ENCODE peak calls at places on chromosomes 7 and 10, in six cellular contexts. One of them, this sample, is unnamed.

GRCh38 chr10:79070091-79070610 is 1.4 kb downstream of the ZMIZ1 start:
- DNase-seq in SK-N-SH: peak
- DNase-seq in HepG2: no peak
- DNase-seq in GM12878: no peak
- DNase-seq in H1: no peak
- DNase-seq in K562: peak
- DNase-seq in this sample: no peak

GRCh38 chr7:124074007-124074406 is 41.1 kb upstream of the TMEM229A start:
- DNase-seq in SK-N-SH: peak
- DNase-seq in HepG2: no peak
- DNase-seq in GM12878: no peak
- DNase-seq in K562: no peak
- DNase-seq in H1: no peak
- DNase-seq in this sample: no peak

GRCh38 chr10:103295391-103296044 is 18.6 kb downstream of the INA start:
- DNase-seq in SK-N-SH: no peak
- DNase-seq in HepG2: no peak
- DNase-seq in GM12878: no peak
- DNase-seq in K562: no peak
- DNase-seq in H1: no peak
- DNase-seq in this sample: no peak

GRCh38 chr10:62323751-62324150 is 50.4 kb upstream of the ZNF365 start:
- DNase-seq in SK-N-SH: no peak
- DNase-seq in GM12878: no peak
- DNase-seq in H1: no peak
- DNase-seq in K562: no peak
- DNase-seq in HepG2: no peak
- DNase-seq in this sample: no peak

GRCh38 chr7:152574892-152575511 is 100.9 kb downstream of the XRCC2 start:
- DNase-seq in HepG2: no peak
- DNase-seq in K562: no peak
- DNase-seq in H1: no peak
- DNase-seq in SK-N-SH: no peak
- DNase-seq in GM12878: peak
- DNase-seq in this sample: no peak

GRCh38 chr7:17369686-17370426 is 71.4 kb downstream of the AHR start:
- DNase-seq in K562: no peak
- DNase-seq in GM12878: no peak
- DNase-seq in HepG2: peak
- DNase-seq in H1: no peak
- DNase-seq in SK-N-SH: no peak
- DNase-seq in this sample: peak

GRCh38 chr10:112956631-112957350 is 6.7 kb downstream of the TCF7L2 start:
- DNase-seq in HepG2: no peak
- DNase-seq in H1: no peak
- DNase-seq in K562: no peak
- DNase-seq in SK-N-SH: no peak
- DNase-seq in GM12878: no peak
- DNase-seq in this sample: no peak

GRCh38 chr10:78393094-78393493 is 359.4 kb downstream of the RPS24 start:
- DNase-seq in H1: no peak
- DNase-seq in K562: no peak
- DNase-seq in SK-N-SH: no peak
- DNase-seq in GM12878: no peak
- DNase-seq in HepG2: no peak
- DNase-seq in this sample: no peak

GRCh38 chr7:93374345-93374940 is 142.3 kb downstream of the VPS50 start:
- DNase-seq in GM12878: no peak
- DNase-seq in SK-N-SH: peak
- DNase-seq in HepG2: peak
- DNase-seq in H1: no peak
- DNase-seq in K562: peak
- DNase-seq in this sample: no peak

GRCh38 chr10:130740788-130741785 is 570.4 kb downstream of the TCERG1L start:
- DNase-seq in GM12878: no peak
- DNase-seq in SK-N-SH: no peak
- DNase-seq in H1: no peak
- DNase-seq in HepG2: no peak
- DNase-seq in K562: no peak
- DNase-seq in this sample: no peak

GRCh38 chr10:22682237-22683192 is 31.9 kb downstream of the PIP4K2A start:
- DNase-seq in K562: peak
- DNase-seq in H1: no peak
- DNase-seq in GM12878: peak
- DNase-seq in HepG2: peak
- DNase-seq in SK-N-SH: no peak
- DNase-seq in this sample: no peak

GRCh38 chr10:72344932-72345331 is 9.8 kb downstream of the DNAJB12 start:
- DNase-seq in HepG2: no peak
- DNase-seq in GM12878: no peak
- DNase-seq in K562: no peak
- DNase-seq in H1: no peak
- DNase-seq in SK-N-SH: no peak
- DNase-seq in this sample: peak

GRCh38 chr7:104793066-104793465 is 220.9 kb upstream of the KMT2E start:
- DNase-seq in GM12878: no peak
- DNase-seq in K562: no peak
- DNase-seq in HepG2: no peak
- DNase-seq in H1: no peak
- DNase-seq in SK-N-SH: no peak
- DNase-seq in this sample: no peak

GRCh38 chr7:3188946-3189345 is 112.1 kb upstream of the SDK1 start:
- DNase-seq in GM12878: no peak
- DNase-seq in SK-N-SH: no peak
- DNase-seq in H1: no peak
- DNase-seq in K562: no peak
- DNase-seq in HepG2: no peak
- DNase-seq in this sample: no peak

GRCh38 chr7:86786376-86786775 is 142.7 kb downstream of the GRM3 start:
- DNase-seq in H1: no peak
- DNase-seq in HepG2: no peak
- DNase-seq in GM12878: no peak
- DNase-seq in SK-N-SH: no peak
- DNase-seq in K562: no peak
- DNase-seq in this sample: no peak

GRCh38 chr10:29598861-29599311 is 35.9 kb downstream of the SVIL start:
- DNase-seq in SK-N-SH: no peak
- DNase-seq in H1: no peak
- DNase-seq in K562: no peak
- DNase-seq in GM12878: no peak
- DNase-seq in HepG2: no peak
- DNase-seq in this sample: no peak

GRCh38 chr10:59512951-59513350 is 150.6 kb upstream of the FAM13C start:
- DNase-seq in H1: no peak
- DNase-seq in SK-N-SH: peak
- DNase-seq in K562: no peak
- DNase-seq in GM12878: no peak
- DNase-seq in HepG2: no peak
- DNase-seq in this sample: no peak

GRCh38 chr7:74482629-74483401 is 29.1 kb downstream of the GTF2IRD1 start:
- DNase-seq in SK-N-SH: no peak
- DNase-seq in H1: no peak
- DNase-seq in GM12878: no peak
- DNase-seq in HepG2: peak
- DNase-seq in K562: no peak
- DNase-seq in this sample: peak

GRCh38 chr10:124378817-124379510 is 39.8 kb downstream of the OAT start:
- DNase-seq in H1: no peak
- DNase-seq in K562: no peak
- DNase-seq in HepG2: no peak
- DNase-seq in GM12878: no peak
- DNase-seq in SK-N-SH: peak
- DNase-seq in this sample: no peak

GRCh38 chr10:124383496-124383895 is 35.2 kb downstream of the OAT start:
- DNase-seq in HepG2: no peak
- DNase-seq in SK-N-SH: no peak
- DNase-seq in K562: no peak
- DNase-seq in GM12878: no peak
- DNase-seq in H1: no peak
- DNase-seq in this sample: no peak

GRCh38 chr10:124380256-124380995 is 38.3 kb downstream of the OAT start:
- DNase-seq in GM12878: no peak
- DNase-seq in SK-N-SH: peak
- DNase-seq in H1: no peak
- DNase-seq in K562: no peak
- DNase-seq in HepG2: no peak
- DNase-seq in this sample: no peak

GRCh38 chr10:124379609-124380193 is 39.0 kb downstream of the OAT start:
- DNase-seq in SK-N-SH: peak
- DNase-seq in HepG2: no peak
- DNase-seq in K562: no peak
- DNase-seq in GM12878: no peak
- DNase-seq in H1: no peak
- DNase-seq in this sample: no peak

DNA sequence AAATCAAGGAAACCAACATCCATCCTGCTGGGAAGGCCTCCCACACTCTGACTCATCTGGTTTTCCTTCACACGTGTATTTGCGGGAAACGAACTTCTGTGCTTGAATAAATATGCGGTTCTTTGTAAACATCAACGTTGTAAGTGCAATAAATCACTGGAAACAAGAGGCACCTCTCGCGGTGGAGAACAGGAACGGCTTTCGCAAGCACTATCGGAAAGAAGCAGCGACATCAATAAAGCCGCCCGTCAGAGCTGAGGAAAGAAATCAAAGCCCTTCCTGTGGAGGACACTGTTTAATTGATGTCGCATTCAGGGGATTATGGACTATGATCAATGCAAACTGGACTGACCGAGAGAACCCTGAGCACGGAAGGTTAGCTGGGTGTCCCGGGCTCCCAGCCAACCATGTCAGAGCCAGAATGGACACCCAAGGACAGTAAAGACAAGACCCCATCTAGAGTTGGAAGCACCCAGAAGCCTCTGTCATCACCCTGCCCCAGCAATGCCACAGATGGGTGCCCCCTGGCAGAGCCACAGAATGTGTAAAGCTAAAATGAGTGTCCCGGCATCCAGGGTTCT is 37.6 kb downstream of the OAT start:
- DNase-seq in K562: no peak
- DNase-seq in GM12878: no peak
- DNase-seq in H1: no peak
- DNase-seq in HepG2: peak
- DNase-seq in SK-N-SH: no peak
- DNase-seq in this sample: no peak
- TF ChIP-seq GABPA in K562: no peak
- TF ChIP-seq GABPA in GM12878: no peak
- TF ChIP-seq GABPA in H1: no peak
- TF ChIP-seq GABPA in HepG2: no peak
- TF ChIP-seq GABPA in SK-N-SH: no peak
- TF ChIP-seq GABPA in this sample: no peak

GRCh38 chr10:118737594-118738302 is 17.0 kb downstream of the CACUL1 start:
- DNase-seq in GM12878: no peak
- DNase-seq in H1: no peak
- DNase-seq in HepG2: no peak
- DNase-seq in SK-N-SH: no peak
- DNase-seq in K562: no peak
- DNase-seq in this sample: peak

GRCh38 chr10:118730699-118731456 is 23.9 kb downstream of the CACUL1 start:
- DNase-seq in K562: no peak
- DNase-seq in SK-N-SH: no peak
- DNase-seq in GM12878: no peak
- DNase-seq in HepG2: no peak
- DNase-seq in H1: no peak
- DNase-seq in this sample: no peak

GRCh38 chr10:118732253-118733194 is 22.2 kb downstream of the CACUL1 start:
- DNase-seq in K562: no peak
- DNase-seq in H1: no peak
- DNase-seq in SK-N-SH: no peak
- DNase-seq in HepG2: no peak
- DNase-seq in GM12878: no peak
- DNase-seq in this sample: no peak

GRCh38 chr10:118735294-118735693 is 19.5 kb downstream of the CACUL1 start:
- DNase-seq in SK-N-SH: no peak
- DNase-seq in GM12878: no peak
- DNase-seq in H1: no peak
- DNase-seq in K562: no peak
- DNase-seq in HepG2: no peak
- DNase-seq in this sample: no peak

DNA sequence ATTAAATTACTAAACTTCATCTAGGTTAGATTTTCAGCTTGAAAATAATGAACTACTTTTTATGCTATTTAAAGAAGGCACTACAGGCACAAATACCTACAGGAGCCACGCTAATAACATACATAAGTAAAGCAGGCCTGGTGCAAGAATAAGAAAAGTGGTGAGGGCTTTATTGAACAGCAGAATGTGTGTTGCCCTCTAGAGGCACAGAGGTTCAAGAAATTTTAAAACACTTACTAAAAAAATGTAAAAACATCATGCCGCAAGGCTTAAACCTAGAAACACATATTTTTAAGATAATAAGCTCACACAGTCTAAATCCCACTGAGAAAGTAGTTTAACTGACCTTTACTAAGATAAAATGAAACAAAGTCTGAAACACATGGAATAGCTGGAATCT is 20.3 kb downstream of the CACUL1 start:
- DNase-seq in H1: no peak
- DNase-seq in HepG2: no peak
- DNase-seq in SK-N-SH: no peak
- DNase-seq in K562: no peak
- DNase-seq in GM12878: no peak
- DNase-seq in this sample: no peak
- TF ChIP-seq CTCF in H1: no peak
- TF ChIP-seq CTCF in HepG2: no peak
- TF ChIP-seq CTCF in SK-N-SH: peak
- TF ChIP-seq CTCF in K562: no peak
- TF ChIP-seq CTCF in GM12878: no peak
- TF ChIP-seq CTCF in this sample: no peak

GRCh38 chr7:56605146-56605545 is 488.9 kb upstream of the NUPR2 start:
- DNase-seq in SK-N-SH: peak
- DNase-seq in K562: no peak
- DNase-seq in H1: no peak
- DNase-seq in GM12878: no peak
- DNase-seq in HepG2: no peak
- DNase-seq in this sample: no peak
- H3K4me3 ChIP-seq in SK-N-SH: no peak
- H3K4me3 ChIP-seq in K562: no peak
- H3K4me3 ChIP-seq in H1: no peak
- H3K4me3 ChIP-seq in GM12878: no peak
- H3K4me3 ChIP-seq in HepG2: no peak
- H3K4me3 ChIP-seq in this sample: no peak

GRCh38 chr7:71768470-71768869 is 636.5 kb downstream of the GALNT17 start:
- DNase-seq in H1: no peak
- DNase-seq in HepG2: no peak
- DNase-seq in GM12878: no peak
- DNase-seq in K562: no peak
- DNase-seq in SK-N-SH: no peak
- DNase-seq in this sample: no peak

GRCh38 chr7:71776726-71777125 is 635.4 kb downstream of the CALN1 start:
- DNase-seq in K562: no peak
- DNase-seq in H1: no peak
- DNase-seq in HepG2: no peak
- DNase-seq in SK-N-SH: no peak
- DNase-seq in GM12878: no peak
- DNase-seq in this sample: no peak

GRCh38 chr7:71775648-71776047 is 636.5 kb downstream of the CALN1 start:
- DNase-seq in SK-N-SH: no peak
- DNase-seq in HepG2: no peak
- DNase-seq in GM12878: no peak
- DNase-seq in K562: no peak
- DNase-seq in H1: no peak
- DNase-seq in this sample: no peak

GRCh38 chr7:71770269-71770907 is 638.4 kb downstream of the GALNT17 start:
- DNase-seq in H1: no peak
- DNase-seq in SK-N-SH: no peak
- DNase-seq in K562: no peak
- DNase-seq in GM12878: no peak
- DNase-seq in HepG2: no peak
- DNase-seq in this sample: no peak

GRCh38 chr7:71772783-71773182 is 639.4 kb downstream of the CALN1 start:
- DNase-seq in SK-N-SH: no peak
- DNase-seq in GM12878: no peak
- DNase-seq in H1: no peak
- DNase-seq in K562: no peak
- DNase-seq in HepG2: no peak
- DNase-seq in this sample: no peak
- TF ChIP-seq GABPA in SK-N-SH: no peak
- TF ChIP-seq GABPA in GM12878: no peak
- TF ChIP-seq GABPA in H1: no peak
- TF ChIP-seq GABPA in K562: no peak
- TF ChIP-seq GABPA in HepG2: no peak
- TF ChIP-seq GABPA in this sample: no peak